ENCODE peak calls at places on chromosome 16, in nine cellular contexts. One of them, this sample, is unnamed.

GRCh38 chr16:66131895-66132294 is 234.6 kb upstream of the CDH5 start:
- DNase-seq in PC-9: no peak
- DNase-seq in cardiac muscle cell: no peak
- DNase-seq in IMR-90: peak
- DNase-seq in thoracic aorta: no peak
- DNase-seq in left ventricle myocardium inferior: no peak
- DNase-seq in endodermal cell: no peak
- DNase-seq in heart right ventricle: no peak
- DNase-seq in breast epithelium: no peak
- DNase-seq in this sample: peak

GRCh38 chr16:3389663-3390338 is 11.0 kb downstream of the ZSCAN32 start:
- DNase-seq in PC-9: no peak
- DNase-seq in breast epithelium: no peak
- DNase-seq in heart right ventricle: no peak
- DNase-seq in endodermal cell: no peak
- DNase-seq in left ventricle myocardium inferior: no peak
- DNase-seq in IMR-90: no peak
- DNase-seq in thoracic aorta: no peak
- DNase-seq in cardiac muscle cell: no peak
- DNase-seq in this sample: no peak

GRCh38 chr16:50207652-50208051 is 54.5 kb downstream of the TENT4B start:
- DNase-seq in breast epithelium: no peak
- DNase-seq in left ventricle myocardium inferior: no peak
- DNase-seq in thoracic aorta: no peak
- DNase-seq in endodermal cell: no peak
- DNase-seq in cardiac muscle cell: peak
- DNase-seq in PC-9: no peak
- DNase-seq in IMR-90: peak
- DNase-seq in heart right ventricle: peak
- DNase-seq in this sample: peak

GRCh38 chr16:83215417-83216001 is 588.7 kb downstream of the CDH13 start:
- DNase-seq in cardiac muscle cell: peak
- DNase-seq in breast epithelium: no peak
- DNase-seq in left ventricle myocardium inferior: no peak
- DNase-seq in endodermal cell: peak
- DNase-seq in PC-9: no peak
- DNase-seq in IMR-90: peak
- DNase-seq in thoracic aorta: no peak
- DNase-seq in heart right ventricle: no peak
- DNase-seq in this sample: peak

GRCh38 chr16:56106527-56106926 is 84.8 kb upstream of the GNAO1 start:
- DNase-seq in breast epithelium: no peak
- DNase-seq in IMR-90: no peak
- DNase-seq in left ventricle myocardium inferior: no peak
- DNase-seq in heart right ventricle: no peak
- DNase-seq in PC-9: no peak
- DNase-seq in endodermal cell: no peak
- DNase-seq in cardiac muscle cell: no peak
- DNase-seq in thoracic aorta: no peak
- DNase-seq in this sample: no peak

GRCh38 chr16:23071202-23072083 is 77.8 kb downstream of the USP31 start:
- DNase-seq in endodermal cell: no peak
- DNase-seq in thoracic aorta: no peak
- DNase-seq in IMR-90: peak
- DNase-seq in breast epithelium: no peak
- DNase-seq in left ventricle myocardium inferior: no peak
- DNase-seq in heart right ventricle: peak
- DNase-seq in PC-9: no peak
- DNase-seq in cardiac muscle cell: no peak
- DNase-seq in this sample: no peak

GRCh38 chr16:79713609-79714309 is 113.2 kb upstream of the MAF start:
- DNase-seq in breast epithelium: no peak
- DNase-seq in cardiac muscle cell: no peak
- DNase-seq in heart right ventricle: no peak
- DNase-seq in thoracic aorta: no peak
- DNase-seq in endodermal cell: no peak
- DNase-seq in PC-9: no peak
- DNase-seq in IMR-90: no peak
- DNase-seq in left ventricle myocardium inferior: no peak
- DNase-seq in this sample: no peak

GRCh38 chr16:3138342-3138741 is 3.5 kb downstream of the ZNF213 start:
- DNase-seq in breast epithelium: no peak
- DNase-seq in cardiac muscle cell: no peak
- DNase-seq in PC-9: no peak
- DNase-seq in heart right ventricle: no peak
- DNase-seq in left ventricle myocardium inferior: no peak
- DNase-seq in endodermal cell: no peak
- DNase-seq in thoracic aorta: no peak
- DNase-seq in IMR-90: no peak
- DNase-seq in this sample: no peak

GRCh38 chr16:10744370-10745030 is 858 bp downstream of the NUBP1 start:
- DNase-seq in thoracic aorta: no peak
- DNase-seq in heart right ventricle: no peak
- DNase-seq in breast epithelium: peak
- DNase-seq in IMR-90: peak
- DNase-seq in PC-9: peak
- DNase-seq in left ventricle myocardium inferior: no peak
- DNase-seq in endodermal cell: no peak
- DNase-seq in cardiac muscle cell: no peak
- DNase-seq in this sample: no peak

GRCh38 chr16:10743227-10743609 is 424 bp upstream of the NUBP1 start:
- DNase-seq in heart right ventricle: no peak
- DNase-seq in IMR-90: no peak
- DNase-seq in endodermal cell: no peak
- DNase-seq in breast epithelium: no peak
- DNase-seq in left ventricle myocardium inferior: no peak
- DNase-seq in cardiac muscle cell: no peak
- DNase-seq in PC-9: no peak
- DNase-seq in thoracic aorta: no peak
- DNase-seq in this sample: no peak

GRCh38 chr16:10745856-10746255 is 2.2 kb downstream of the NUBP1 start:
- DNase-seq in PC-9: no peak
- DNase-seq in heart right ventricle: no peak
- DNase-seq in IMR-90: no peak
- DNase-seq in breast epithelium: peak
- DNase-seq in endodermal cell: no peak
- DNase-seq in cardiac muscle cell: peak
- DNase-seq in thoracic aorta: no peak
- DNase-seq in left ventricle myocardium inferior: no peak
- DNase-seq in this sample: no peak

GRCh38 chr16:10741844-10742243 is 1.8 kb upstream of the NUBP1 start:
- DNase-seq in breast epithelium: no peak
- DNase-seq in cardiac muscle cell: no peak
- DNase-seq in thoracic aorta: no peak
- DNase-seq in IMR-90: peak
- DNase-seq in PC-9: no peak
- DNase-seq in endodermal cell: no peak
- DNase-seq in heart right ventricle: peak
- DNase-seq in left ventricle myocardium inferior: peak
- DNase-seq in this sample: peak

DNA sequence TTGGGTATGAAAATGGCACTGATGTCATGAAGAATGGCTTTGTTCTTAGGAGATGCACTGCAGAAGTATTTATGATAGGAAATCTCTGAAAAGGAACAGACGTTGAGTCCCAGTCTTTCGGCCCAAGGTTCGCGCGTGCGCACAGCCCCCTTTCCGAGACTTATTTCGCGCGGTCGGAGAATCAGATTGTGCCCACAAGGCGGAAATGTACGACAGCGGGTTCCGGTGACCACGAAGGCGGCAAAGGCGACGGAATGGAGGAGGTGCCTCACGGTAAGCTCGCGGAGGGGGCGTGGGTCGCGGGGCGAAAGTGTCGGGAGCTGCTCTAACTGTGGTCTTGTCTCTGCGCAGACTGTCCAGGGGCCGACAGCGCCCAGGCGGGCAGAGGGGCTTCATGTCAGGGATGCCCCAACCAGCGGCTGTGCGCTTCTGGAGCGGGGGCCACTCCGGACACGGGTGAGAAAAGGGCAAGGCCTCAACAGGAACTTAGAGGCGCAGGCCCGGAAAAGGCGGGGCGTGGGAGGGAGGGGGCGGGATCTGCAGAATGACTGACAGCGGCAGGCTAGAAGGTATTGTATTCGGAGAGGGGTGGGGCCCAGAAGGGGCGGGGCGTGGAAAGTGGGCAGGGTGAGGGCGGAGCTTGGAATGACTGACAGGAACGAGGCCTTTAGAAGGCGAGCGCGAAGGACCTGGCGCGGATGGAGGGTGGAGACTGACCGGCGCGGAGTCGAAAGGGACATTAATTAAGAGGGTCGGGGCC is at the start of gene NUBP1:
- DNase-seq in thoracic aorta: peak
- DNase-seq in heart right ventricle: peak
- DNase-seq in PC-9: peak
- DNase-seq in cardiac muscle cell: peak
- DNase-seq in IMR-90: peak
- DNase-seq in breast epithelium: peak
- DNase-seq in endodermal cell: peak
- DNase-seq in left ventricle myocardium inferior: peak
- DNase-seq in this sample: peak
- TF ChIP-seq CTCF in thoracic aorta: no peak
- TF ChIP-seq CTCF in heart right ventricle: no peak
- TF ChIP-seq CTCF in PC-9: no peak
- TF ChIP-seq CTCF in cardiac muscle cell: no peak
- TF ChIP-seq CTCF in IMR-90: no peak
- TF ChIP-seq CTCF in breast epithelium: peak
- TF ChIP-seq CTCF in endodermal cell: no peak
- TF ChIP-seq CTCF in left ventricle myocardium inferior: no peak
- TF ChIP-seq CTCF in this sample: no peak

DNA sequence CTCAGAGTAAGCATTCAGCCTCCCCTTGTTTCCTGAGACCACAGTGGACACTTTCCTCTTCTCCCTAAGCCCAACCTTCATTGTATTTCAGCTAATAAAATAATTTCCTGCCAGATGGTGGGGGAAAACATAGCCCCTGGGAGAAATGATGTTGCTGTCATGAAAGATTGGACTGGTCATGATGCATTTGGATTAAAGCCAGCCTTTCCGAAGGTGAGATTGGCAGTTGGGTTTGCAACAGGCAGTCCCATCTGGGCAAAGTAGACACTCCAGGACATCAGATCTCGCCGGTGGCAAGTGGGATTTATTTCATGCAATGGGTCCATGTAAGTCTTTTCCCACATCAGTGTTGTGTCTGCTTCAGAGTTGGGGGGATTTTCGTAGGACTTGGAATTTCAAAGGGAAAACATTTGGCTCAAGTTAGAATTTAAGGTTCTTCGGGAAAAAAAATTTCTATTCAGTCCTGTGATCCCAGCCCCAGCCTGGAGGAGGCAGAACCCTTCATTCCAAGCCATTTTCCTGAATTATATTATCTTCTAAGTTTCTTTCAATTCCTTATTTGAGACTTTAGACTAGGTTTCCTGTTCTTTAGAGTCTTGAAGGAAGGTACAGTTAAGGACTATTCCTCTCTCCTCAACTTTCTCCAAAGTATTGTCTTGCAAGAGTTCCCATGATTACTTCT is 391.7 kb downstream of the XYLT1 start:
- DNase-seq in breast epithelium: no peak
- DNase-seq in heart right ventricle: no peak
- DNase-seq in left ventricle myocardium inferior: no peak
- DNase-seq in PC-9: no peak
- DNase-seq in IMR-90: no peak
- DNase-seq in cardiac muscle cell: no peak
- DNase-seq in thoracic aorta: no peak
- DNase-seq in endodermal cell: no peak
- DNase-seq in this sample: no peak
- H3K27ac ChIP-seq in breast epithelium: no peak
- H3K27ac ChIP-seq in heart right ventricle: no peak
- H3K27ac ChIP-seq in left ventricle myocardium inferior: no peak
- H3K27ac ChIP-seq in PC-9: no peak
- H3K27ac ChIP-seq in IMR-90: no peak
- H3K27ac ChIP-seq in cardiac muscle cell: no peak
- H3K27ac ChIP-seq in thoracic aorta: no peak
- H3K27ac ChIP-seq in endodermal cell: no peak
- H3K27ac ChIP-seq in this sample: no peak

GRCh38 chr16:68395167-68395786 is 53.0 kb downstream of the SMPD3 start:
- DNase-seq in endodermal cell: no peak
- DNase-seq in thoracic aorta: no peak
- DNase-seq in IMR-90: no peak
- DNase-seq in heart right ventricle: no peak
- DNase-seq in cardiac muscle cell: no peak
- DNase-seq in left ventricle myocardium inferior: no peak
- DNase-seq in breast epithelium: no peak
- DNase-seq in PC-9: no peak
- DNase-seq in this sample: no peak

GRCh38 chr16:68399456-68399855 is 48.9 kb downstream of the SMPD3 start:
- DNase-seq in left ventricle myocardium inferior: no peak
- DNase-seq in heart right ventricle: no peak
- DNase-seq in cardiac muscle cell: no peak
- DNase-seq in endodermal cell: no peak
- DNase-seq in breast epithelium: no peak
- DNase-seq in IMR-90: peak
- DNase-seq in thoracic aorta: no peak
- DNase-seq in PC-9: no peak
- DNase-seq in this sample: peak

GRCh38 chr16:68397710-68398171 is 50.6 kb downstream of the SMPD3 start:
- DNase-seq in breast epithelium: no peak
- DNase-seq in cardiac muscle cell: no peak
- DNase-seq in heart right ventricle: no peak
- DNase-seq in PC-9: no peak
- DNase-seq in IMR-90: no peak
- DNase-seq in left ventricle myocardium inferior: no peak
- DNase-seq in endodermal cell: no peak
- DNase-seq in thoracic aorta: no peak
- DNase-seq in this sample: no peak

GRCh38 chr16:68395806-68396205 is 52.5 kb downstream of the SMPD3 start:
- DNase-seq in left ventricle myocardium inferior: no peak
- DNase-seq in thoracic aorta: no peak
- DNase-seq in PC-9: no peak
- DNase-seq in heart right ventricle: no peak
- DNase-seq in cardiac muscle cell: no peak
- DNase-seq in endodermal cell: no peak
- DNase-seq in breast epithelium: no peak
- DNase-seq in IMR-90: no peak
- DNase-seq in this sample: no peak

DNA sequence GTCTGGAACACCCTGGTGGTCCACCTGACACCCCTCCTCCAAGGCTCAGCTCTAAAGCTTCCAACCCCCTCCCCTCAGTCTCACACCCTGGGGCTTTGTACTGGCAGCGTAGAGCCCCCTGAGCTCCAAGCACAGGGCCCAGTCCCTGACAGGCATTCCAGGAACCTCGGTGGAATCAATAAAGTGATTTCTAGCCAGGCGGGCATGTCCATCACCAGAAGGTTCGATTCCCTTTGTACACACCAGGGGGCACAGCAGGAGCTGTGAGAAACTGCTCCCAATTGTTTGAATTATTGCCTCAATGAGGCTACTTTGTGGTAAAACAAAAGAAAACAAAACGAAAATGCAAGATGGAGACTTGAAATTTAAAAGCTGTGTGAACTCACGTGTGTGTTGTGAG is 51.8 kb downstream of the SMPD3 start:
- DNase-seq in cardiac muscle cell: peak
- DNase-seq in left ventricle myocardium inferior: no peak
- DNase-seq in thoracic aorta: no peak
- DNase-seq in endodermal cell: no peak
- DNase-seq in IMR-90: peak
- DNase-seq in breast epithelium: no peak
- DNase-seq in heart right ventricle: no peak
- DNase-seq in PC-9: no peak
- DNase-seq in this sample: peak
- TF ChIP-seq CTCF in cardiac muscle cell: peak
- TF ChIP-seq CTCF in left ventricle myocardium inferior: peak
- TF ChIP-seq CTCF in thoracic aorta: no peak
- TF ChIP-seq CTCF in endodermal cell: peak
- TF ChIP-seq CTCF in IMR-90: peak
- TF ChIP-seq CTCF in breast epithelium: peak
- TF ChIP-seq CTCF in heart right ventricle: peak
- TF ChIP-seq CTCF in PC-9: peak
- TF ChIP-seq CTCF in this sample: peak

GRCh38 chr16:785563-786535 is 2.3 kb downstream of the RPUSD1 start:
- DNase-seq in endodermal cell: peak
- DNase-seq in left ventricle myocardium inferior: peak
- DNase-seq in IMR-90: peak
- DNase-seq in thoracic aorta: no peak
- DNase-seq in cardiac muscle cell: peak
- DNase-seq in breast epithelium: peak
- DNase-seq in PC-9: no peak
- DNase-seq in heart right ventricle: peak
- DNase-seq in this sample: peak

GRCh38 chr16:787978-788398 is at the start of gene RPUSD1:
- DNase-seq in cardiac muscle cell: no peak
- DNase-seq in endodermal cell: no peak
- DNase-seq in left ventricle myocardium inferior: peak
- DNase-seq in IMR-90: no peak
- DNase-seq in thoracic aorta: no peak
- DNase-seq in breast epithelium: no peak
- DNase-seq in heart right ventricle: no peak
- DNase-seq in PC-9: no peak
- DNase-seq in this sample: peak

GRCh38 chr16:789451-789850 is 1.0 kb downstream of the CHTF18 start:
- DNase-seq in cardiac muscle cell: no peak
- DNase-seq in PC-9: no peak
- DNase-seq in endodermal cell: no peak
- DNase-seq in breast epithelium: no peak
- DNase-seq in left ventricle myocardium inferior: no peak
- DNase-seq in thoracic aorta: no peak
- DNase-seq in IMR-90: no peak
- DNase-seq in heart right ventricle: no peak
- DNase-seq in this sample: no peak

GRCh38 chr16:788399-789126 is at the start of gene CHTF18:
- DNase-seq in cardiac muscle cell: peak
- DNase-seq in thoracic aorta: peak
- DNase-seq in left ventricle myocardium inferior: peak
- DNase-seq in IMR-90: peak
- DNase-seq in heart right ventricle: peak
- DNase-seq in breast epithelium: peak
- DNase-seq in PC-9: peak
- DNase-seq in endodermal cell: peak
- DNase-seq in this sample: peak

GRCh38 chr16:787261-787966 is 767 bp downstream of the RPUSD1 start:
- DNase-seq in cardiac muscle cell: no peak
- DNase-seq in thoracic aorta: no peak
- DNase-seq in PC-9: no peak
- DNase-seq in left ventricle myocardium inferior: no peak
- DNase-seq in breast epithelium: no peak
- DNase-seq in endodermal cell: no peak
- DNase-seq in heart right ventricle: no peak
- DNase-seq in IMR-90: no peak
- DNase-seq in this sample: no peak
- H3K27ac ChIP-seq in cardiac muscle cell: peak
- H3K27ac ChIP-seq in thoracic aorta: no peak
- H3K27ac ChIP-seq in PC-9: no peak
- H3K27ac ChIP-seq in left ventricle myocardium inferior: peak
- H3K27ac ChIP-seq in breast epithelium: no peak
- H3K27ac ChIP-seq in endodermal cell: no peak
- H3K27ac ChIP-seq in heart right ventricle: peak
- H3K27ac ChIP-seq in IMR-90: peak
- H3K27ac ChIP-seq in this sample: no peak